ENCODE peak calls at places on chromosome 12, in nine cellular contexts. I is left lobe of liver; P is T-helper 2 cell; T is PC-3; X is upper lobe of right lung; V is coronary artery; J is GM04503; L is stimulated activated CD4-positive, alpha-beta T cell treated with anti-CD3 and anti-CD28 coated beads, TNF-alpha, amount 100 ng/mL, for 4 hours; O is activated T-helper 1 cell treated with anti-CD3 and anti-CD28 coated beads, Interleukin-2, amount 50 U/mL, for 16 hours. Z is an unnamed sample.

GRCh38 chr12:2551514-2551913 is 243.3 kb upstream of the FKBP4 start:
- DNase-seq in O (no peak), T (no peak), I (no peak), X (no peak), V (no peak), L (no peak), P (no peak), J (no peak), Z (no peak)

GRCh38 chr12:3492868-3493224 is 1.8 kb downstream of the PRMT8 start:
- DNase-seq in P (no peak), L (no peak), I (no peak), X (no peak), V (no peak), O (no peak), J (no peak), T (no peak), Z (peak)

GRCh38 chr12:107891967-107892366 is 117.5 kb downstream of the ASCL4 start:
- DNase-seq in V (no peak), O (no peak), P (no peak), X (no peak), T (peak), L (no peak), J (no peak), I (no peak), Z (no peak)

GRCh38 chr12:95942106-95942531 is 295 bp downstream of the CCDC38 start:
- DNase-seq in O (no peak), I (peak), L (no peak), T (no peak), J (no peak), X (no peak), P (no peak), V (no peak), Z (no peak)

GRCh38 chr12:118611295-118611694 is 234.9 kb downstream of the SUDS3 start:
- DNase-seq in T (peak), P (no peak), J (no peak), V (peak), O (no peak), L (no peak), X (no peak), I (no peak), Z (no peak)

GRCh38 chr12:99959549-99960170 is 25.1 kb downstream of the ANKS1B start:
- DNase-seq in T (peak), I (no peak), L (no peak), V (no peak), X (no peak), P (no peak), O (no peak), J (no peak), Z (peak)

GRCh38 chr12:109098142-109098652 is 800 bp downstream of the UNG start:
- DNase-seq in I (no peak), X (peak), L (no peak), O (no peak), T (peak), J (no peak), P (no peak), V (peak), Z (no peak)

GRCh38 chr12:120999191-121000120 is 16.8 kb downstream of the C12orf43 start:
- DNase-seq in O (no peak), J (no peak), T (no peak), L (no peak), X (no peak), I (no peak), P (no peak), V (no peak), Z (no peak)

GRCh38 chr12:104785886-104786285 is 172.2 kb downstream of the SLC41A2 start:
- DNase-seq in I (no peak), P (no peak), V (no peak), T (no peak), X (no peak), L (no peak), J (no peak), O (no peak), Z (no peak)

GRCh38 chr12:48592591-48593086 is 22.8 kb upstream of the LALBA start:
- DNase-seq in X (no peak), J (no peak), I (no peak), V (no peak), O (no peak), P (no peak), L (no peak), T (no peak), Z (no peak)

GRCh38 chr12:51401020-51401419 is 9.8 kb upstream of the GALNT6 start:
- DNase-seq in X (no peak), O (no peak), T (no peak), J (no peak), L (no peak), I (no peak), V (no peak), P (no peak), Z (no peak)

GRCh38 chr12:116309343-116309742 is 31.9 kb upstream of the MED13L start:
- DNase-seq in I (no peak), V (no peak), L (no peak), O (no peak), P (no peak), J (no peak), T (no peak), X (no peak), Z (no peak)

GRCh38 chr12:97960741-97961608 is 498.4 kb downstream of the RMST start:
- DNase-seq in O (no peak), P (no peak), X (no peak), T (peak), V (no peak), I (peak), L (no peak), J (no peak), Z (peak)

GRCh38 chr12:108175310-108175709 is 46.2 kb downstream of the WSCD2 start:
- DNase-seq in J (no peak), I (no peak), T (no peak), L (no peak), P (no peak), V (no peak), X (no peak), O (no peak), Z (peak)

GRCh38 chr12:115249878-115250277 is 565.9 kb upstream of the TBX3 start:
- DNase-seq in V (no peak), O (no peak), I (no peak), P (no peak), J (no peak), X (no peak), L (no peak), T (no peak), Z (no peak)

GRCh38 chr12:42735869-42736361 is 146.4 kb upstream of the PRICKLE1 start:
- DNase-seq in I (no peak), T (no peak), L (no peak), P (no peak), V (no peak), X (no peak), O (no peak), J (no peak), Z (no peak)

GRCh38 chr12:112716099-112717093 is 75.2 kb upstream of the RPH3A start:
- DNase-seq in V (no peak), X (no peak), P (no peak), O (no peak), T (no peak), J (no peak), L (no peak), I (no peak), Z (no peak)

GRCh38 chr12:108418162-108418561 is 79.1 kb upstream of the CMKLR1 start:
- DNase-seq in J (no peak), L (no peak), O (no peak), X (no peak), V (no peak), T (no peak), I (no peak), P (no peak), Z (no peak)

GRCh38 chr12:57270966-57271470 is 20.0 kb upstream of the STAC3 start:
- DNase-seq in L (no peak), O (no peak), T (no peak), I (no peak), J (no peak), X (no peak), V (no peak), P (no peak), Z (no peak)

GRCh38 chr12:107344035-107344808 is 250.9 kb upstream of the CRY1 start:
- DNase-seq in T (peak), X (no peak), I (no peak), J (no peak), V (no peak), L (no peak), P (no peak), O (no peak), Z (no peak)

GRCh38 chr12:98469108-98469507 is 46.3 kb upstream of the TMPO start:
- DNase-seq in L (no peak), J (no peak), O (no peak), I (no peak), P (no peak), V (peak), X (no peak), T (no peak), Z (no peak)

GRCh38 chr12:72191761-72192160 is 80.4 kb upstream of the TRHDE start:
- DNase-seq in T (no peak), X (no peak), P (no peak), I (no peak), L (no peak), J (no peak), O (no peak), V (no peak), Z (no peak)

GRCh38 chr12:131254374-131254773 is 300.7 kb downstream of the ADGRD1 start:
- DNase-seq in I (no peak), J (no peak), P (no peak), V (no peak), L (no peak), T (no peak), X (no peak), O (no peak), Z (no peak)

GRCh38 chr12:125882141-125882540 is 816.9 kb downstream of the AACS start:
- DNase-seq in J (no peak), P (no peak), V (no peak), L (no peak), O (no peak), I (no peak), T (no peak), X (no peak), Z (no peak)

GRCh38 chr12:119883234-119883633 is 6.1 kb upstream of the CIT start:
- DNase-seq in L (no peak), V (no peak), I (no peak), T (no peak), O (no peak), X (no peak), J (no peak), P (no peak), Z (no peak)

GRCh38 chr12:42946776-42947435 is 357.4 kb upstream of the PRICKLE1 start:
- DNase-seq in L (no peak), P (no peak), I (no peak), V (no peak), O (no peak), T (no peak), J (no peak), X (no peak), Z (no peak)

GRCh38 chr12:77808534-77808933 is 22.2 kb upstream of the NAV3 start:
- DNase-seq in T (no peak), P (no peak), I (no peak), O (no peak), J (no peak), X (no peak), L (no peak), V (no peak), Z (no peak)

GRCh38 chr12:98057701-98058100 is 457.7 kb upstream of the TMPO start:
- DNase-seq in I (no peak), P (no peak), J (no peak), V (no peak), X (no peak), O (no peak), T (no peak), L (no peak), Z (no peak)

GRCh38 chr12:113467514-113468364 is 3.9 kb downstream of the LHX5 start:
- DNase-seq in V (no peak), I (no peak), L (no peak), X (peak), J (no peak), O (no peak), P (no peak), T (peak), Z (no peak)